ENCODE peak calls at places on chromosome 5, in six cellular contexts. K is HuH-7.5; O is CD4-positive, alpha-beta memory T cell; D is tibial artery; R is activated CD4-positive, alpha-beta T cell treated with anti-CD3 and anti-CD28 coated beads, Interleukin-2, amount 50 U/mL, for 24 hours; G is fibroblast of lung. C is an unnamed sample.

GRCh38 chr5:3310551-3311340 is 284.9 kb upstream of the IRX1 start:
- DNase-seq in R (no peak), K (no peak), O (no peak), D (no peak), G (peak), C (no peak)

GRCh38 chr5:88190106-88190834 is 78.4 kb downstream of the TMEM161B start:
- DNase-seq in G (no peak), R (no peak), K (no peak), O (no peak), D (no peak), C (no peak)

GRCh38 chr5:162068412-162068811 is 839 bp downstream of the GABRG2 start:
- DNase-seq in R (no peak), D (no peak), K (peak), O (no peak), G (peak), C (no peak)

GRCh38 chr5:40507095-40507494 is 172.6 kb upstream of the PTGER4 start:
- DNase-seq in K (no peak), D (no peak), O (peak), R (no peak), G (no peak), C (no peak)

GRCh38 chr5:115461506-115462290 is 82.9 kb downstream of the FEM1C start:
- DNase-seq in K (no peak), O (no peak), G (peak), D (no peak), R (no peak), C (peak)

GRCh38 chr5:101716941-101717340 is 579.1 kb downstream of the SLCO4C1 start:
- DNase-seq in K (no peak), O (no peak), G (no peak), R (no peak), D (no peak), C (no peak)

GRCh38 chr5:159449925-159450324 is 119.6 kb upstream of the IL12B start:
- DNase-seq in K (no peak), R (no peak), O (no peak), D (no peak), G (peak), C (no peak)

GRCh38 chr5:134456825-134457224 is 45.1 kb upstream of the CDKN2AIPNL start:
- DNase-seq in K (no peak), G (no peak), R (no peak), O (no peak), D (no peak), C (no peak)

GRCh38 chr5:88879724-88880123 is 3.3 kb downstream of the MEF2C start:
- DNase-seq in K (no peak), G (no peak), D (no peak), O (no peak), R (no peak), C (no peak)

GRCh38 chr5:79795764-79796398 is 106.2 kb downstream of the CMYA5 start:
- DNase-seq in R (no peak), K (peak), G (peak), D (no peak), O (no peak), C (no peak)

GRCh38 chr5:74094779-74095108 is 468.7 kb downstream of the ARHGEF28 start:
- DNase-seq in K (no peak), R (no peak), D (no peak), O (no peak), G (no peak), C (no peak)

GRCh38 chr5:169185626-169186025 is 115.3 kb downstream of the SLIT3 start:
- DNase-seq in D (no peak), R (no peak), O (no peak), G (peak), K (no peak), C (no peak)

GRCh38 chr5:166768536-166768935 is 1522.9 kb upstream of the WWC1 start:
- DNase-seq in D (no peak), O (no peak), R (no peak), G (no peak), K (no peak), C (no peak)

GRCh38 chr5:170576602-170577584 is 73.1 kb downstream of the KCNIP1 start:
- DNase-seq in G (no peak), D (no peak), K (no peak), O (no peak), R (no peak), C (no peak)

GRCh38 chr5:138370537-138370936 is 18.1 kb downstream of the KDM3B start:
- DNase-seq in K (no peak), O (no peak), D (no peak), G (peak), R (no peak), C (no peak)

GRCh38 chr5:55037046-55037771 is 13.2 kb downstream of the GZMK start:
- DNase-seq in K (no peak), D (no peak), R (no peak), G (peak), O (peak), C (no peak)